ENCODE peak calls at places on chromosomes 13 and 19, in eight cellular contexts. One of them, this sample, is unnamed.

GRCh38 chr13:99689955-99690354 is 188.7 kb downstream of the TM9SF2 start:
- DNase-seq in nucleus accumbens: no peak
- DNase-seq in H1: no peak
- DNase-seq in transverse colon: no peak
- DNase-seq in activated CD8-positive, alpha-beta T cell treated with anti-CD3 and anti-CD28 coated beads for 36 hours: no peak
- DNase-seq in activated naive CD4-positive, alpha-beta T cell treated with anti-CD3 and anti-CD28 coated beads for 36 hours: no peak
- DNase-seq in iPS-NIHi11: no peak
- DNase-seq in iris pigment epithelial cell: no peak
- DNase-seq in this sample: no peak

GRCh38 chr13:76293346-76293745 is 592.9 kb downstream of the KCTD12 start:
- DNase-seq in transverse colon: no peak
- DNase-seq in activated naive CD4-positive, alpha-beta T cell treated with anti-CD3 and anti-CD28 coated beads for 36 hours: no peak
- DNase-seq in nucleus accumbens: no peak
- DNase-seq in iris pigment epithelial cell: peak
- DNase-seq in activated CD8-positive, alpha-beta T cell treated with anti-CD3 and anti-CD28 coated beads for 36 hours: no peak
- DNase-seq in H1: no peak
- DNase-seq in iPS-NIHi11: no peak
- DNase-seq in this sample: no peak

GRCh38 chr13:56700324-56700723 is 440.4 kb upstream of the PRR20A start:
- DNase-seq in H1: no peak
- DNase-seq in activated CD8-positive, alpha-beta T cell treated with anti-CD3 and anti-CD28 coated beads for 36 hours: no peak
- DNase-seq in iPS-NIHi11: no peak
- DNase-seq in iris pigment epithelial cell: no peak
- DNase-seq in activated naive CD4-positive, alpha-beta T cell treated with anti-CD3 and anti-CD28 coated beads for 36 hours: no peak
- DNase-seq in nucleus accumbens: no peak
- DNase-seq in transverse colon: no peak
- DNase-seq in this sample: no peak

GRCh38 chr19:34963531-34964406 is at the start of gene ZNF792:
- DNase-seq in activated naive CD4-positive, alpha-beta T cell treated with anti-CD3 and anti-CD28 coated beads for 36 hours: peak
- DNase-seq in transverse colon: peak
- DNase-seq in nucleus accumbens: no peak
- DNase-seq in iPS-NIHi11: peak
- DNase-seq in activated CD8-positive, alpha-beta T cell treated with anti-CD3 and anti-CD28 coated beads for 36 hours: peak
- DNase-seq in H1: peak
- DNase-seq in iris pigment epithelial cell: peak
- DNase-seq in this sample: peak

GRCh38 chr13:43258771-43259170 is 235.4 kb downstream of the DNAJC15 start:
- DNase-seq in transverse colon: no peak
- DNase-seq in H1: no peak
- DNase-seq in iris pigment epithelial cell: no peak
- DNase-seq in nucleus accumbens: no peak
- DNase-seq in activated naive CD4-positive, alpha-beta T cell treated with anti-CD3 and anti-CD28 coated beads for 36 hours: no peak
- DNase-seq in iPS-NIHi11: no peak
- DNase-seq in activated CD8-positive, alpha-beta T cell treated with anti-CD3 and anti-CD28 coated beads for 36 hours: no peak
- DNase-seq in this sample: no peak

GRCh38 chr13:39516140-39516539 is 86.9 kb downstream of the LHFPL6 start:
- DNase-seq in H1: no peak
- DNase-seq in nucleus accumbens: no peak
- DNase-seq in iPS-NIHi11: no peak
- DNase-seq in transverse colon: no peak
- DNase-seq in activated naive CD4-positive, alpha-beta T cell treated with anti-CD3 and anti-CD28 coated beads for 36 hours: no peak
- DNase-seq in iris pigment epithelial cell: no peak
- DNase-seq in activated CD8-positive, alpha-beta T cell treated with anti-CD3 and anti-CD28 coated beads for 36 hours: no peak
- DNase-seq in this sample: no peak

GRCh38 chr19:34359954-34360315 is 5.1 kb upstream of the GPI start:
- DNase-seq in nucleus accumbens: no peak
- DNase-seq in iPS-NIHi11: no peak
- DNase-seq in activated naive CD4-positive, alpha-beta T cell treated with anti-CD3 and anti-CD28 coated beads for 36 hours: no peak
- DNase-seq in H1: no peak
- DNase-seq in transverse colon: no peak
- DNase-seq in iris pigment epithelial cell: no peak
- DNase-seq in activated CD8-positive, alpha-beta T cell treated with anti-CD3 and anti-CD28 coated beads for 36 hours: no peak
- DNase-seq in this sample: no peak

GRCh38 chr19:32901504-32902161 is 32.1 kb upstream of the SLC7A9 start:
- DNase-seq in iris pigment epithelial cell: no peak
- DNase-seq in iPS-NIHi11: no peak
- DNase-seq in activated CD8-positive, alpha-beta T cell treated with anti-CD3 and anti-CD28 coated beads for 36 hours: no peak
- DNase-seq in nucleus accumbens: no peak
- DNase-seq in transverse colon: no peak
- DNase-seq in activated naive CD4-positive, alpha-beta T cell treated with anti-CD3 and anti-CD28 coated beads for 36 hours: no peak
- DNase-seq in H1: no peak
- DNase-seq in this sample: no peak

GRCh38 chr19:1211494-1212234 is 6.1 kb downstream of the STK11 start:
- DNase-seq in H1: no peak
- DNase-seq in activated CD8-positive, alpha-beta T cell treated with anti-CD3 and anti-CD28 coated beads for 36 hours: no peak
- DNase-seq in transverse colon: no peak
- DNase-seq in nucleus accumbens: no peak
- DNase-seq in iPS-NIHi11: no peak
- DNase-seq in iris pigment epithelial cell: no peak
- DNase-seq in activated naive CD4-positive, alpha-beta T cell treated with anti-CD3 and anti-CD28 coated beads for 36 hours: no peak
- DNase-seq in this sample: no peak

GRCh38 chr19:5823579-5824281 is 15.8 kb downstream of the FUT6 start:
- DNase-seq in activated naive CD4-positive, alpha-beta T cell treated with anti-CD3 and anti-CD28 coated beads for 36 hours: no peak
- DNase-seq in H1: no peak
- DNase-seq in iris pigment epithelial cell: no peak
- DNase-seq in activated CD8-positive, alpha-beta T cell treated with anti-CD3 and anti-CD28 coated beads for 36 hours: no peak
- DNase-seq in nucleus accumbens: no peak
- DNase-seq in iPS-NIHi11: no peak
- DNase-seq in transverse colon: peak
- DNase-seq in this sample: no peak

GRCh38 chr13:50275392-50276063 is 260.3 kb downstream of the KCNRG start:
- DNase-seq in H1: no peak
- DNase-seq in nucleus accumbens: no peak
- DNase-seq in activated naive CD4-positive, alpha-beta T cell treated with anti-CD3 and anti-CD28 coated beads for 36 hours: no peak
- DNase-seq in activated CD8-positive, alpha-beta T cell treated with anti-CD3 and anti-CD28 coated beads for 36 hours: peak
- DNase-seq in transverse colon: no peak
- DNase-seq in iris pigment epithelial cell: no peak
- DNase-seq in iPS-NIHi11: no peak
- DNase-seq in this sample: no peak

GRCh38 chr13:105991622-105992254 is 543.7 kb downstream of the EFNB2 start:
- DNase-seq in iris pigment epithelial cell: peak
- DNase-seq in activated naive CD4-positive, alpha-beta T cell treated with anti-CD3 and anti-CD28 coated beads for 36 hours: no peak
- DNase-seq in transverse colon: no peak
- DNase-seq in activated CD8-positive, alpha-beta T cell treated with anti-CD3 and anti-CD28 coated beads for 36 hours: no peak
- DNase-seq in iPS-NIHi11: no peak
- DNase-seq in nucleus accumbens: no peak
- DNase-seq in H1: no peak
- DNase-seq in this sample: no peak

GRCh38 chr19:17503240-17503639 is 8.2 kb upstream of the PGLS start:
- DNase-seq in activated CD8-positive, alpha-beta T cell treated with anti-CD3 and anti-CD28 coated beads for 36 hours: no peak
- DNase-seq in iPS-NIHi11: no peak
- DNase-seq in H1: no peak
- DNase-seq in transverse colon: no peak
- DNase-seq in activated naive CD4-positive, alpha-beta T cell treated with anti-CD3 and anti-CD28 coated beads for 36 hours: no peak
- DNase-seq in iris pigment epithelial cell: no peak
- DNase-seq in nucleus accumbens: no peak
- DNase-seq in this sample: no peak

GRCh38 chr13:40271931-40272775 is 394.3 kb downstream of the FOXO1 start:
- DNase-seq in iris pigment epithelial cell: peak
- DNase-seq in H1: no peak
- DNase-seq in nucleus accumbens: peak
- DNase-seq in iPS-NIHi11: peak
- DNase-seq in activated CD8-positive, alpha-beta T cell treated with anti-CD3 and anti-CD28 coated beads for 36 hours: peak
- DNase-seq in transverse colon: peak
- DNase-seq in activated naive CD4-positive, alpha-beta T cell treated with anti-CD3 and anti-CD28 coated beads for 36 hours: peak
- DNase-seq in this sample: no peak

GRCh38 chr13:113625965-113626661 is 31.9 kb downstream of the ATP4B start:
- DNase-seq in iPS-NIHi11: no peak
- DNase-seq in H1: no peak
- DNase-seq in activated CD8-positive, alpha-beta T cell treated with anti-CD3 and anti-CD28 coated beads for 36 hours: no peak
- DNase-seq in activated naive CD4-positive, alpha-beta T cell treated with anti-CD3 and anti-CD28 coated beads for 36 hours: no peak
- DNase-seq in iris pigment epithelial cell: peak
- DNase-seq in transverse colon: no peak
- DNase-seq in nucleus accumbens: no peak
- DNase-seq in this sample: no peak

GRCh38 chr19:37313335-37313627 is 57.6 kb upstream of the ZNF527 start:
- DNase-seq in H1: no peak
- DNase-seq in iris pigment epithelial cell: no peak
- DNase-seq in activated naive CD4-positive, alpha-beta T cell treated with anti-CD3 and anti-CD28 coated beads for 36 hours: no peak
- DNase-seq in nucleus accumbens: no peak
- DNase-seq in transverse colon: no peak
- DNase-seq in activated CD8-positive, alpha-beta T cell treated with anti-CD3 and anti-CD28 coated beads for 36 hours: no peak
- DNase-seq in iPS-NIHi11: no peak
- DNase-seq in this sample: no peak

GRCh38 chr19:58351996-58352755 is 1.1 kb downstream of the A1BG start:
- DNase-seq in nucleus accumbens: no peak
- DNase-seq in transverse colon: no peak
- DNase-seq in H1: no peak
- DNase-seq in iPS-NIHi11: no peak
- DNase-seq in iris pigment epithelial cell: no peak
- DNase-seq in activated naive CD4-positive, alpha-beta T cell treated with anti-CD3 and anti-CD28 coated beads for 36 hours: no peak
- DNase-seq in activated CD8-positive, alpha-beta T cell treated with anti-CD3 and anti-CD28 coated beads for 36 hours: no peak
- DNase-seq in this sample: no peak

GRCh38 chr19:19460761-19461265 is 54.5 kb downstream of the TSSK6 start:
- DNase-seq in H1: no peak
- DNase-seq in iris pigment epithelial cell: no peak
- DNase-seq in transverse colon: peak
- DNase-seq in activated naive CD4-positive, alpha-beta T cell treated with anti-CD3 and anti-CD28 coated beads for 36 hours: peak
- DNase-seq in activated CD8-positive, alpha-beta T cell treated with anti-CD3 and anti-CD28 coated beads for 36 hours: peak
- DNase-seq in nucleus accumbens: no peak
- DNase-seq in iPS-NIHi11: peak
- DNase-seq in this sample: peak

GRCh38 chr19:17513801-17514200 is 2.4 kb downstream of the PGLS start:
- DNase-seq in transverse colon: no peak
- DNase-seq in iPS-NIHi11: no peak
- DNase-seq in nucleus accumbens: no peak
- DNase-seq in iris pigment epithelial cell: peak
- DNase-seq in activated naive CD4-positive, alpha-beta T cell treated with anti-CD3 and anti-CD28 coated beads for 36 hours: no peak
- DNase-seq in H1: no peak
- DNase-seq in activated CD8-positive, alpha-beta T cell treated with anti-CD3 and anti-CD28 coated beads for 36 hours: no peak
- DNase-seq in this sample: no peak

GRCh38 chr13:89514534-89515312 is 1832.8 kb upstream of the MIR17HG start:
- DNase-seq in activated naive CD4-positive, alpha-beta T cell treated with anti-CD3 and anti-CD28 coated beads for 36 hours: no peak
- DNase-seq in H1: peak
- DNase-seq in iPS-NIHi11: peak
- DNase-seq in transverse colon: no peak
- DNase-seq in iris pigment epithelial cell: peak
- DNase-seq in activated CD8-positive, alpha-beta T cell treated with anti-CD3 and anti-CD28 coated beads for 36 hours: no peak
- DNase-seq in nucleus accumbens: no peak
- DNase-seq in this sample: no peak

GRCh38 chr13:64471916-64472315 is 2758.2 kb downstream of the PCDH9 start:
- DNase-seq in activated naive CD4-positive, alpha-beta T cell treated with anti-CD3 and anti-CD28 coated beads for 36 hours: no peak
- DNase-seq in iris pigment epithelial cell: peak
- DNase-seq in activated CD8-positive, alpha-beta T cell treated with anti-CD3 and anti-CD28 coated beads for 36 hours: no peak
- DNase-seq in iPS-NIHi11: peak
- DNase-seq in transverse colon: no peak
- DNase-seq in nucleus accumbens: no peak
- DNase-seq in H1: no peak
- DNase-seq in this sample: no peak

GRCh38 chr13:68254151-68254550 is 1024.0 kb upstream of the PCDH9 start:
- DNase-seq in H1: no peak
- DNase-seq in iPS-NIHi11: no peak
- DNase-seq in nucleus accumbens: no peak
- DNase-seq in activated naive CD4-positive, alpha-beta T cell treated with anti-CD3 and anti-CD28 coated beads for 36 hours: no peak
- DNase-seq in transverse colon: no peak
- DNase-seq in iris pigment epithelial cell: no peak
- DNase-seq in activated CD8-positive, alpha-beta T cell treated with anti-CD3 and anti-CD28 coated beads for 36 hours: no peak
- DNase-seq in this sample: no peak

GRCh38 chr13:65710514-65710913 is 1519.6 kb downstream of the PCDH9 start:
- DNase-seq in iris pigment epithelial cell: peak
- DNase-seq in iPS-NIHi11: no peak
- DNase-seq in H1: no peak
- DNase-seq in nucleus accumbens: no peak
- DNase-seq in activated CD8-positive, alpha-beta T cell treated with anti-CD3 and anti-CD28 coated beads for 36 hours: no peak
- DNase-seq in activated naive CD4-positive, alpha-beta T cell treated with anti-CD3 and anti-CD28 coated beads for 36 hours: no peak
- DNase-seq in transverse colon: no peak
- DNase-seq in this sample: no peak

GRCh38 chr13:50393641-50394040 is 378.4 kb downstream of the KCNRG start:
- DNase-seq in activated naive CD4-positive, alpha-beta T cell treated with anti-CD3 and anti-CD28 coated beads for 36 hours: no peak
- DNase-seq in H1: no peak
- DNase-seq in iris pigment epithelial cell: peak
- DNase-seq in nucleus accumbens: no peak
- DNase-seq in activated CD8-positive, alpha-beta T cell treated with anti-CD3 and anti-CD28 coated beads for 36 hours: no peak
- DNase-seq in iPS-NIHi11: no peak
- DNase-seq in transverse colon: no peak
- DNase-seq in this sample: no peak

GRCh38 chr19:12833747-12834417 is 497 bp downstream of the RTBDN start:
- DNase-seq in transverse colon: peak
- DNase-seq in nucleus accumbens: no peak
- DNase-seq in H1: no peak
- DNase-seq in activated CD8-positive, alpha-beta T cell treated with anti-CD3 and anti-CD28 coated beads for 36 hours: peak
- DNase-seq in iris pigment epithelial cell: no peak
- DNase-seq in activated naive CD4-positive, alpha-beta T cell treated with anti-CD3 and anti-CD28 coated beads for 36 hours: peak
- DNase-seq in iPS-NIHi11: peak
- DNase-seq in this sample: peak

GRCh38 chr13:19838726-19839342 is 24.6 kb downstream of the ZMYM5 start:
- DNase-seq in iPS-NIHi11: no peak
- DNase-seq in iris pigment epithelial cell: peak
- DNase-seq in activated CD8-positive, alpha-beta T cell treated with anti-CD3 and anti-CD28 coated beads for 36 hours: no peak
- DNase-seq in transverse colon: no peak
- DNase-seq in activated naive CD4-positive, alpha-beta T cell treated with anti-CD3 and anti-CD28 coated beads for 36 hours: no peak
- DNase-seq in nucleus accumbens: no peak
- DNase-seq in H1: no peak
- DNase-seq in this sample: no peak

GRCh38 chr13:34347784-34348573 is 530.0 kb downstream of the RFC3 start:
- DNase-seq in nucleus accumbens: no peak
- DNase-seq in activated CD8-positive, alpha-beta T cell treated with anti-CD3 and anti-CD28 coated beads for 36 hours: no peak
- DNase-seq in activated naive CD4-positive, alpha-beta T cell treated with anti-CD3 and anti-CD28 coated beads for 36 hours: no peak
- DNase-seq in iPS-NIHi11: no peak
- DNase-seq in transverse colon: peak
- DNase-seq in H1: no peak
- DNase-seq in iris pigment epithelial cell: no peak
- DNase-seq in this sample: no peak

GRCh38 chr19:8571006-8571411 is 6.2 kb downstream of the MYO1F start:
- DNase-seq in H1: no peak
- DNase-seq in transverse colon: peak
- DNase-seq in activated naive CD4-positive, alpha-beta T cell treated with anti-CD3 and anti-CD28 coated beads for 36 hours: peak
- DNase-seq in iPS-NIHi11: peak
- DNase-seq in nucleus accumbens: no peak
- DNase-seq in activated CD8-positive, alpha-beta T cell treated with anti-CD3 and anti-CD28 coated beads for 36 hours: peak
- DNase-seq in iris pigment epithelial cell: peak
- DNase-seq in this sample: peak

GRCh38 chr13:51534075-51534817 is 50.0 kb upstream of the WDFY2 start:
- DNase-seq in iris pigment epithelial cell: peak
- DNase-seq in activated CD8-positive, alpha-beta T cell treated with anti-CD3 and anti-CD28 coated beads for 36 hours: peak
- DNase-seq in activated naive CD4-positive, alpha-beta T cell treated with anti-CD3 and anti-CD28 coated beads for 36 hours: peak
- DNase-seq in H1: no peak
- DNase-seq in nucleus accumbens: no peak
- DNase-seq in iPS-NIHi11: no peak
- DNase-seq in transverse colon: peak
- DNase-seq in this sample: peak

GRCh38 chr13:28540612-28541011 is 45.7 kb upstream of the FLT1 start:
- DNase-seq in nucleus accumbens: no peak
- DNase-seq in activated CD8-positive, alpha-beta T cell treated with anti-CD3 and anti-CD28 coated beads for 36 hours: no peak
- DNase-seq in H1: no peak
- DNase-seq in transverse colon: no peak
- DNase-seq in activated naive CD4-positive, alpha-beta T cell treated with anti-CD3 and anti-CD28 coated beads for 36 hours: peak
- DNase-seq in iris pigment epithelial cell: peak
- DNase-seq in iPS-NIHi11: no peak
- DNase-seq in this sample: no peak

GRCh38 chr19:36775768-36776167 is 3.2 kb upstream of the ZNF850 start:
- DNase-seq in activated CD8-positive, alpha-beta T cell treated with anti-CD3 and anti-CD28 coated beads for 36 hours: no peak
- DNase-seq in nucleus accumbens: no peak
- DNase-seq in iris pigment epithelial cell: peak
- DNase-seq in activated naive CD4-positive, alpha-beta T cell treated with anti-CD3 and anti-CD28 coated beads for 36 hours: no peak
- DNase-seq in transverse colon: no peak
- DNase-seq in iPS-NIHi11: peak
- DNase-seq in H1: peak
- DNase-seq in this sample: no peak

GRCh38 chr19:46020819-46021125 is 2.1 kb downstream of the PGLYRP1 start:
- DNase-seq in activated CD8-positive, alpha-beta T cell treated with anti-CD3 and anti-CD28 coated beads for 36 hours: no peak
- DNase-seq in H1: no peak
- DNase-seq in iPS-NIHi11: no peak
- DNase-seq in activated naive CD4-positive, alpha-beta T cell treated with anti-CD3 and anti-CD28 coated beads for 36 hours: no peak
- DNase-seq in iris pigment epithelial cell: no peak
- DNase-seq in transverse colon: no peak
- DNase-seq in nucleus accumbens: no peak
- DNase-seq in this sample: no peak